ENCODE peak calls at places on chromosomes 2 and 18, in ten cellular contexts. G, Y, V, E, F, J, W, Q, R and T are unnamed samples.
A peak's percentile ranks its signal among the peaks of the same experiment; 100 is the strongest.

GRCh38 chr18:79611040-79611681 is 68.4 kb upstream of the CTDP1 start:
- DNase-seq in Y (peak; percentile 37), Q (no peak), E (no peak), J (no peak), G (peak; percentile 6), F (no peak), R (no peak), W (peak; percentile 28), V (no peak), T (no peak)

GRCh38 chr2:218827701-218828476 is 3.7 kb downstream of the PRKAG3 start:
- DNase-seq in W (no peak), G (no peak), V (no peak), F (no peak), E (no peak), Q (no peak), Y (no peak), J (no peak), R (no peak), T (no peak)

GRCh38 chr2:42338567-42339190 is 22.3 kb downstream of the COX7A2L start:
- DNase-seq in W (no peak), Q (no peak), E (no peak), F (no peak), Y (no peak), V (no peak), J (no peak), G (no peak), R (no peak), T (no peak)

GRCh38 chr2:129658430-129658829 is 321.0 kb upstream of the RAB6C start:
- DNase-seq in Q (no peak), V (no peak), G (no peak), R (no peak), E (no peak), Y (no peak), F (no peak), J (no peak), W (no peak), T (no peak)

GRCh38 chr2:101550555-101550954 is 75.6 kb upstream of the RFX8 start:
- DNase-seq in F (no peak), Y (no peak), W (no peak), R (no peak), G (no peak), V (no peak), J (no peak), E (no peak), Q (no peak), T (no peak)

GRCh38 chr2:110886806-110887573 is 154.6 kb downstream of the ACOXL start:
- DNase-seq in G (no peak), J (no peak), E (no peak), F (no peak), W (no peak), R (no peak), Y (no peak), V (no peak), Q (no peak), T (no peak)

GRCh38 chr2:109368798-109369197 is 239.8 kb downstream of the SH3RF3 start:
- DNase-seq in Y (no peak), E (no peak), G (no peak), F (no peak), V (peak; percentile 28), W (peak; percentile 2), R (no peak), J (no peak), Q (no peak), T (peak; percentile 41)

GRCh38 chr2:9814129-9814868 is 29.0 kb upstream of the TAF1B start:
- DNase-seq in E (no peak), J (no peak), F (no peak), Q (no peak), Y (no peak), W (no peak), G (no peak), R (no peak), V (no peak), T (no peak)

GRCh38 chr18:57942493-57942892 is 101.5 kb upstream of the NEDD4L start:
- DNase-seq in V (no peak), W (no peak), R (peak; percentile 30), G (no peak), Y (no peak), F (no peak), J (no peak), Q (no peak), E (no peak), T (no peak)

GRCh38 chr2:85250045-85250444 is 77.7 kb downstream of the TGOLN2 start:
- DNase-seq in W (no peak), Q (no peak), R (no peak), Y (no peak), E (no peak), F (no peak), G (no peak), V (no peak), J (no peak), T (no peak)

GRCh38 chr2:168935810-168936581 is 34.9 kb downstream of the G6PC2 start:
- DNase-seq in G (no peak), W (no peak), Q (no peak), V (no peak), Y (peak; percentile 89), F (no peak), R (no peak), E (no peak), J (no peak), T (no peak)

GRCh38 chr2:240167588-240167880 is 27.1 kb upstream of the OTOS start:
- DNase-seq in Y (no peak), G (no peak), E (no peak), V (no peak), F (no peak), J (no peak), Q (no peak), W (no peak), R (no peak), T (no peak)

GRCh38 chr2:10931710-10932255 is 20.0 kb downstream of the KCNF1 start:
- DNase-seq in E (no peak), W (no peak), J (no peak), G (no peak), V (no peak), Q (no peak), Y (peak; percentile 60), F (no peak), R (no peak), T (no peak)

GRCh38 chr2:165055081-165055879 is 100.0 kb upstream of the SLC38A11 start:
- DNase-seq in V (no peak), R (no peak), F (no peak), Q (no peak), W (no peak), E (no peak), G (no peak), Y (no peak), J (no peak), T (no peak)

GRCh38 chr2:190903693-190904450 is 23.3 kb downstream of the GLS start:
- DNase-seq in R (no peak), J (no peak), V (no peak), Y (no peak), W (no peak), F (no peak), E (no peak), G (no peak), Q (no peak), T (no peak)

GRCh38 chr18:8744656-8745055 is 39.3 kb downstream of the MTCL1 start:
- DNase-seq in G (no peak), F (no peak), Q (no peak), Y (no peak), E (no peak), J (no peak), R (no peak), W (no peak), V (no peak), T (peak; percentile 66)

GRCh38 chr2:72689579-72690170 is 136.2 kb downstream of the EXOC6B start:
- DNase-seq in G (no peak), F (no peak), E (no peak), Y (no peak), R (no peak), V (no peak), J (no peak), W (no peak), Q (no peak), T (no peak)

GRCh38 chr2:135875491-135876065 is 665 bp downstream of the MCM6 start:
- DNase-seq in W (peak; percentile 36), F (peak; percentile 68), E (peak; percentile 32), R (peak; percentile 26), Y (peak; percentile 77), Q (peak; percentile 88), J (no peak), V (peak; percentile 50), G (peak; percentile 50), T (peak; percentile 91)

GRCh38 chr2:156331572-156332451 is 709 bp downstream of the NR4A2 start:
- DNase-seq in W (peak; percentile 67), V (peak; percentile 69), Y (peak; percentile 67), R (peak; percentile 31), F (no peak), G (peak; percentile 53), J (peak; percentile 63), E (no peak), Q (peak; percentile 60), T (peak; percentile 72)

GRCh38 chr18:37495354-37495753 is 70.2 kb downstream of the CELF4 start:
- DNase-seq in F (no peak), Q (no peak), Y (no peak), V (no peak), J (no peak), G (no peak), W (no peak), E (no peak), R (no peak), T (no peak)

GRCh38 chr2:12606472-12607000 is 110.2 kb upstream of the TRIB2 start:
- DNase-seq in E (no peak), W (peak; percentile 17), V (no peak), G (no peak), R (no peak), F (no peak), J (no peak), Q (no peak), Y (peak; percentile 41), T (no peak)

GRCh38 chr18:73118121-73118816 is 250.5 kb upstream of the NETO1 start:
- DNase-seq in J (no peak), Q (no peak), V (no peak), E (no peak), F (no peak), G (no peak), W (no peak), Y (peak; percentile 37), R (no peak), T (no peak)

GRCh38 chr2:32355976-32356734 is 668 bp upstream of the BIRC6 start:
- DNase-seq in F (no peak), J (no peak), G (no peak), W (no peak), Y (no peak), V (no peak), E (no peak), Q (no peak), R (no peak), T (no peak)

GRCh38 chr2:160174322-160174721 is 25.8 kb downstream of the ITGB6 start:
- DNase-seq in G (no peak), W (no peak), J (no peak), R (no peak), Q (no peak), Y (no peak), V (no peak), E (no peak), F (no peak), T (no peak)

GRCh38 chr2:32711219-32711618 is 83.4 kb downstream of the TTC27 start:
- DNase-seq in R (no peak), Q (no peak), Y (peak; percentile 77), W (no peak), V (no peak), E (no peak), F (no peak), J (peak; percentile 4), G (no peak), T (no peak)

GRCh38 chr18:62523255-62523588 is 397 bp downstream of the ZCCHC2 start:
- DNase-seq in E (no peak), F (no peak), Y (no peak), V (no peak), G (no peak), W (no peak), R (no peak), J (no peak), Q (no peak), T (no peak)

GRCh38 chr2:27118525-27119329 is at the start of gene CGREF1:
- DNase-seq in R (no peak), Q (peak; percentile 61), E (no peak), Y (no peak), J (peak; percentile 65), F (no peak), G (peak; percentile 31), V (no peak), W (no peak), T (no peak)

GRCh38 chr2:209314641-209315040 is 109.2 kb upstream of the MAP2 start:
- DNase-seq in R (no peak), G (no peak), F (no peak), W (no peak), Y (peak; percentile 23), J (no peak), E (no peak), Q (no peak), V (no peak), T (no peak)